ENCODE peak calls at places on chromosomes 4 and X, in five cellular contexts. One of them, this sample, is unnamed.

GRCh38 chrX:17375631-17376380 is 806 bp downstream of the NHS start:
- DNase-seq in IMR-90: peak
- DNase-seq in A549: peak
- DNase-seq in H1: no peak
- DNase-seq in HepG2: no peak
- DNase-seq in this sample: no peak

GRCh38 chr4:185298728-185299394 is 89.5 kb downstream of the SNX25 start:
- DNase-seq in IMR-90: no peak
- DNase-seq in A549: no peak
- DNase-seq in H1: no peak
- DNase-seq in HepG2: no peak
- DNase-seq in this sample: no peak

GRCh38 chr4:156983366-156983765 is 11.8 kb upstream of the PDGFC start:
- DNase-seq in IMR-90: peak
- DNase-seq in A549: peak
- DNase-seq in H1: no peak
- DNase-seq in HepG2: no peak
- DNase-seq in this sample: no peak

GRCh38 chr4:19905006-19905405 is 346.7 kb upstream of the SLIT2 start:
- DNase-seq in IMR-90: no peak
- DNase-seq in A549: no peak
- DNase-seq in H1: no peak
- DNase-seq in HepG2: no peak
- DNase-seq in this sample: no peak

GRCh38 chr4:147717878-147718277 is 14.0 kb upstream of the ARHGAP10 start:
- DNase-seq in IMR-90: no peak
- DNase-seq in A549: no peak
- DNase-seq in H1: no peak
- DNase-seq in HepG2: no peak
- DNase-seq in this sample: no peak

GRCh38 chr4:57110635-57111546 is 706 bp upstream of the IGFBP7 start:
- DNase-seq in IMR-90: peak
- DNase-seq in A549: no peak
- DNase-seq in H1: no peak
- DNase-seq in HepG2: no peak
- DNase-seq in this sample: no peak

GRCh38 chrX:70386240-70386639 is 36.9 kb upstream of the GDPD2 start:
- DNase-seq in IMR-90: peak
- DNase-seq in A549: no peak
- DNase-seq in H1: no peak
- DNase-seq in HepG2: no peak
- DNase-seq in this sample: no peak

GRCh38 chr4:169385356-169385755 is 114.6 kb upstream of the SH3RF1 start:
- DNase-seq in IMR-90: peak
- DNase-seq in A549: no peak
- DNase-seq in H1: no peak
- DNase-seq in HepG2: no peak
- DNase-seq in this sample: no peak

GRCh38 chr4:126752702-126753101 is 880.1 kb upstream of the INTU start:
- DNase-seq in IMR-90: no peak
- DNase-seq in A549: no peak
- DNase-seq in H1: no peak
- DNase-seq in HepG2: no peak
- DNase-seq in this sample: no peak

GRCh38 chr4:41318839-41319530 is 62.3 kb downstream of the UCHL1 start:
- DNase-seq in IMR-90: no peak
- DNase-seq in A549: peak
- DNase-seq in H1: no peak
- DNase-seq in HepG2: peak
- DNase-seq in this sample: peak

GRCh38 chr4:55661398-55662056 is 25.4 kb upstream of the NMU start:
- DNase-seq in IMR-90: no peak
- DNase-seq in A549: no peak
- DNase-seq in H1: no peak
- DNase-seq in HepG2: no peak
- DNase-seq in this sample: no peak

GRCh38 chr4:93394488-93395185 is 433.9 kb upstream of the ATOH1 start:
- DNase-seq in IMR-90: peak
- DNase-seq in A549: no peak
- DNase-seq in H1: no peak
- DNase-seq in HepG2: no peak
- DNase-seq in this sample: no peak

GRCh38 chr4:70915048-70915815 is 13.1 kb downstream of the MOB1B start:
- DNase-seq in IMR-90: peak
- DNase-seq in A549: no peak
- DNase-seq in H1: no peak
- DNase-seq in HepG2: no peak
- DNase-seq in this sample: no peak

GRCh38 chr4:37528161-37528560 is 158.0 kb downstream of the RELL1 start:
- DNase-seq in IMR-90: no peak
- DNase-seq in A549: no peak
- DNase-seq in H1: no peak
- DNase-seq in HepG2: peak
- DNase-seq in this sample: no peak

GRCh38 chr4:5615496-5616075 is 92.8 kb downstream of the EVC2 start:
- DNase-seq in IMR-90: no peak
- DNase-seq in A549: no peak
- DNase-seq in H1: no peak
- DNase-seq in HepG2: no peak
- DNase-seq in this sample: no peak

GRCh38 chrX:70079297-70079696 is 17.0 kb downstream of the OTUD6A start:
- DNase-seq in IMR-90: no peak
- DNase-seq in A549: no peak
- DNase-seq in H1: no peak
- DNase-seq in HepG2: no peak
- DNase-seq in this sample: no peak

GRCh38 chrX:129523076-129524055 is at the start of gene SMARCA1:
- DNase-seq in IMR-90: peak
- DNase-seq in A549: peak
- DNase-seq in H1: no peak
- DNase-seq in HepG2: peak
- DNase-seq in this sample: peak

GRCh38 chrX:33138677-33139249 is 72.6 kb downstream of the DMD start:
- DNase-seq in IMR-90: no peak
- DNase-seq in A549: no peak
- DNase-seq in H1: no peak
- DNase-seq in HepG2: no peak
- DNase-seq in this sample: no peak

GRCh38 chr4:120839974-120840751 is 82.4 kb downstream of the PRDM5 start:
- DNase-seq in IMR-90: no peak
- DNase-seq in A549: no peak
- DNase-seq in H1: no peak
- DNase-seq in HepG2: no peak
- DNase-seq in this sample: no peak

GRCh38 chrX:39650883-39651282 is 446.9 kb downstream of the BCOR start:
- DNase-seq in IMR-90: no peak
- DNase-seq in A549: no peak
- DNase-seq in H1: no peak
- DNase-seq in HepG2: no peak
- DNase-seq in this sample: no peak

GRCh38 chrX:39443240-39443639 is 642.0 kb downstream of the MID1IP1 start:
- DNase-seq in IMR-90: no peak
- DNase-seq in A549: no peak
- DNase-seq in H1: no peak
- DNase-seq in HepG2: no peak
- DNase-seq in this sample: no peak

GRCh38 chrX:80354966-80355465 is 65.2 kb upstream of the TENT5D start:
- DNase-seq in IMR-90: no peak
- DNase-seq in A549: no peak
- DNase-seq in H1: no peak
- DNase-seq in HepG2: no peak
- DNase-seq in this sample: no peak

GRCh38 chr4:140789752-140790151 is 33.6 kb upstream of the TBC1D9 start:
- DNase-seq in IMR-90: peak
- DNase-seq in A549: no peak
- DNase-seq in H1: no peak
- DNase-seq in HepG2: no peak
- DNase-seq in this sample: no peak

GRCh38 chrX:82748901-82749505 is 759.1 kb upstream of the POU3F4 start:
- DNase-seq in IMR-90: no peak
- DNase-seq in A549: no peak
- DNase-seq in H1: no peak
- DNase-seq in HepG2: no peak
- DNase-seq in this sample: no peak

DNA sequence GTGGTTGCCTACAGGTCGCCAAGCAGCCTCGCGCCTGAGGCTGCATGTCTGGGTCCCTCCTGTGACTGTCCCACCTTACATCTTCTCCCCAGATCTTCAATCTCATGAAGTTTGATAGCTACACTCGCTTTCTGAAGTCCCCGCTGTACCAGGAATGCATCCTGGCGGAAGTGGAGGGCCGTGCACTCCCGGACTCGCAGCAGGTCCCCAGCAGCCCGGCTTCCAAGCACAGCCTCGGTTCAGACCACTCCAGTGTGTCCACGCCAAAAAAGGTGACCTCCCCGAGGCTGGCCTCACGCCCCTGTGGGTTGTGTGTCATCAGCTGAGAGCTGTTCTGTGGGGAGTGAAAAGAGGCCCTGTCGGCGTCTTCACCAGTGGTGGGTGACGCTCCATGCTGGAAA is 24.9 kb upstream of the HGFAC start:
- DNase-seq in IMR-90: no peak
- DNase-seq in A549: no peak
- DNase-seq in H1: no peak
- DNase-seq in HepG2: no peak
- DNase-seq in this sample: no peak
- TF ChIP-seq MAFK in IMR-90: no peak
- TF ChIP-seq MAFK in A549: no peak
- TF ChIP-seq MAFK in H1: no peak
- TF ChIP-seq MAFK in HepG2: no peak
- TF ChIP-seq MAFK in this sample: no peak

GRCh38 chr4:102429553-102429952 is 71.6 kb upstream of the NFKB1 start:
- DNase-seq in IMR-90: peak
- DNase-seq in A549: peak
- DNase-seq in H1: no peak
- DNase-seq in HepG2: no peak
- DNase-seq in this sample: no peak
- TF ChIP-seq MAFK in IMR-90: no peak
- TF ChIP-seq MAFK in A549: no peak
- TF ChIP-seq MAFK in H1: no peak
- TF ChIP-seq MAFK in HepG2: no peak
- TF ChIP-seq MAFK in this sample: no peak

DNA sequence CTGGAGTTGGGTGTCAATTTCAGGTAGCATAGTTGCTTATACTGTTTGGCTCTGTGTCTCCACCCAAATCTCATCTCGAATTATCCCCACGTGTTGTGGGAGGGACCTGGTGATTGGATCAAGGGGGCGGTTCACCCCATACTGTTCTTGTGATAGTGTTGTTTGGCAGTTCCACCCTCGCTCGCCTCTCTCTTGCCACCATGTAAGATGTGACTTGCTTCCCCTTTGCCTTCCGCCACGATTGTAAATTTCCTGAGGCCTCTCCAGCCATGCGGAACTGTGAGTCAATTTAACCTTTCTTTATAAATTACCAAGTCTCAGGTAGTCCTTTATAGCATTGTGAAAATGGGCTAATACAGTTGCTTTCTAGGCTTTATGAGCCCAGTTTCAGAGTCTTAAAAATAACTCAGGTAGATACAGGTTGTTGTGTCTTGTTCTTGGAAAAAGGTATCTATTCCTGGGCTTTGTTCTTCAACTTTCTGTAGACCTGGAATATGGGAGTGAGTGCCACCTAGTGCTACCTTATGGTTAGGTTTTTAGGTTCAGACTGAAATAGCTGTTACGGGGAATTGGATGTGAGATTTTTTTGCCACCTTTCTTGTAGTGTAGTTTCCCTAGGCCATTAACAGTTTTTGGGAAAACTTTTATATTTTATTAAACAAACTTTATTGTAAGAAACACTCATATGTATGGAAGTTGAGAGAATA is 15.6 kb downstream of the PGK1 start:
- DNase-seq in IMR-90: no peak
- DNase-seq in A549: no peak
- DNase-seq in H1: no peak
- DNase-seq in HepG2: no peak
- DNase-seq in this sample: no peak
- TF ChIP-seq MAFK in IMR-90: no peak
- TF ChIP-seq MAFK in A549: no peak
- TF ChIP-seq MAFK in H1: no peak
- TF ChIP-seq MAFK in HepG2: no peak
- TF ChIP-seq MAFK in this sample: no peak

GRCh38 chr4:137635108-137635507 is 102.8 kb upstream of the PCDH18 start:
- DNase-seq in IMR-90: peak
- DNase-seq in A549: no peak
- DNase-seq in H1: no peak
- DNase-seq in HepG2: peak
- DNase-seq in this sample: no peak
- TF ChIP-seq MAFK in IMR-90: no peak
- TF ChIP-seq MAFK in A549: no peak
- TF ChIP-seq MAFK in H1: no peak
- TF ChIP-seq MAFK in HepG2: no peak
- TF ChIP-seq MAFK in this sample: no peak

GRCh38 chr4:32192363-32192762 is 1472.2 kb downstream of the PCDH7 start:
- DNase-seq in IMR-90: no peak
- DNase-seq in A549: no peak
- DNase-seq in H1: no peak
- DNase-seq in HepG2: no peak
- DNase-seq in this sample: no peak
- TF ChIP-seq MAFK in IMR-90: no peak
- TF ChIP-seq MAFK in A549: no peak
- TF ChIP-seq MAFK in H1: no peak
- TF ChIP-seq MAFK in HepG2: no peak
- TF ChIP-seq MAFK in this sample: no peak